ENCODE peak calls at places on chromosomes 5 and 9, in ten cellular contexts. One of them, this sample, is unnamed.

GRCh38 chr5:174793684-174794328 is 69.4 kb downstream of the MSX2 start:
- DNase-seq in tibial nerve: peak; percentile 55
- DNase-seq in choroid plexus epithelial cell: peak; percentile 67
- DNase-seq in bronchial epithelial cell: peak; percentile 7
- DNase-seq in small intestine: peak; percentile 35
- DNase-seq in AG04449: no peak
- DNase-seq in sigmoid colon: peak; percentile 74
- DNase-seq in skeletal muscle cell: no peak
- DNase-seq in right atrium auricular region: peak; percentile 72
- DNase-seq in fibroblast of lung: peak; percentile 47
- DNase-seq in this sample: no peak

GRCh38 chr5:42811591-42812392 is at the start of gene SELENOP:
- DNase-seq in tibial nerve: peak; percentile 84
- DNase-seq in choroid plexus epithelial cell: peak; percentile 84
- DNase-seq in bronchial epithelial cell: peak; percentile 39
- DNase-seq in small intestine: peak; percentile 94
- DNase-seq in AG04449: no peak
- DNase-seq in sigmoid colon: peak; percentile 81
- DNase-seq in skeletal muscle cell: no peak
- DNase-seq in right atrium auricular region: peak; percentile 72
- DNase-seq in fibroblast of lung: no peak
- DNase-seq in this sample: no peak

GRCh38 chr5:161431963-161432362 is 114.6 kb downstream of the GABRB2 start:
- DNase-seq in tibial nerve: no peak
- DNase-seq in choroid plexus epithelial cell: no peak
- DNase-seq in bronchial epithelial cell: no peak
- DNase-seq in small intestine: no peak
- DNase-seq in AG04449: no peak
- DNase-seq in sigmoid colon: no peak
- DNase-seq in skeletal muscle cell: no peak
- DNase-seq in right atrium auricular region: no peak
- DNase-seq in fibroblast of lung: no peak
- DNase-seq in this sample: no peak

GRCh38 chr5:140855772-140856674 is at the start of gene PCDHA10:
- DNase-seq in tibial nerve: no peak
- DNase-seq in choroid plexus epithelial cell: no peak
- DNase-seq in bronchial epithelial cell: peak; percentile 7
- DNase-seq in small intestine: no peak
- DNase-seq in AG04449: no peak
- DNase-seq in sigmoid colon: no peak
- DNase-seq in skeletal muscle cell: no peak
- DNase-seq in right atrium auricular region: no peak
- DNase-seq in fibroblast of lung: no peak
- DNase-seq in this sample: no peak

GRCh38 chr9:81455417-81455816 is 233.9 kb downstream of the TLE1 start:
- DNase-seq in tibial nerve: no peak
- DNase-seq in choroid plexus epithelial cell: peak; percentile 39
- DNase-seq in bronchial epithelial cell: no peak
- DNase-seq in small intestine: no peak
- DNase-seq in AG04449: no peak
- DNase-seq in sigmoid colon: no peak
- DNase-seq in skeletal muscle cell: no peak
- DNase-seq in right atrium auricular region: no peak
- DNase-seq in fibroblast of lung: peak; percentile 26
- DNase-seq in this sample: no peak

GRCh38 chr5:175032741-175033151 is 308.4 kb downstream of the MSX2 start:
- DNase-seq in tibial nerve: no peak
- DNase-seq in choroid plexus epithelial cell: no peak
- DNase-seq in bronchial epithelial cell: no peak
- DNase-seq in small intestine: no peak
- DNase-seq in AG04449: no peak
- DNase-seq in sigmoid colon: no peak
- DNase-seq in skeletal muscle cell: no peak
- DNase-seq in right atrium auricular region: no peak
- DNase-seq in fibroblast of lung: no peak
- DNase-seq in this sample: no peak

GRCh38 chr9:89247431-89248370 is 63.3 kb upstream of the CKS2 start:
- DNase-seq in tibial nerve: no peak
- DNase-seq in choroid plexus epithelial cell: peak; percentile 33
- DNase-seq in bronchial epithelial cell: peak; percentile 64
- DNase-seq in small intestine: peak; percentile 17
- DNase-seq in AG04449: no peak
- DNase-seq in sigmoid colon: no peak
- DNase-seq in skeletal muscle cell: no peak
- DNase-seq in right atrium auricular region: no peak
- DNase-seq in fibroblast of lung: peak; percentile 30
- DNase-seq in this sample: no peak

GRCh38 chr9:3992924-3993323 is 306.9 kb downstream of the GLIS3 start:
- DNase-seq in tibial nerve: no peak
- DNase-seq in choroid plexus epithelial cell: peak; percentile 64
- DNase-seq in bronchial epithelial cell: no peak
- DNase-seq in small intestine: no peak
- DNase-seq in AG04449: no peak
- DNase-seq in sigmoid colon: no peak
- DNase-seq in skeletal muscle cell: peak; percentile 15
- DNase-seq in right atrium auricular region: no peak
- DNase-seq in fibroblast of lung: peak; percentile 56
- DNase-seq in this sample: no peak

GRCh38 chr9:127614961-127615360 is 2.9 kb downstream of the STXBP1 start:
- DNase-seq in tibial nerve: no peak
- DNase-seq in choroid plexus epithelial cell: peak; percentile 18
- DNase-seq in bronchial epithelial cell: no peak
- DNase-seq in small intestine: no peak
- DNase-seq in AG04449: no peak
- DNase-seq in sigmoid colon: no peak
- DNase-seq in skeletal muscle cell: no peak
- DNase-seq in right atrium auricular region: no peak
- DNase-seq in fibroblast of lung: no peak
- DNase-seq in this sample: no peak

GRCh38 chr9:127611796-127612790 is at the start of gene STXBP1:
- DNase-seq in tibial nerve: peak; percentile 79
- DNase-seq in choroid plexus epithelial cell: peak; percentile 81
- DNase-seq in bronchial epithelial cell: peak; percentile 59
- DNase-seq in small intestine: peak; percentile 82
- DNase-seq in AG04449: no peak
- DNase-seq in sigmoid colon: peak; percentile 94
- DNase-seq in skeletal muscle cell: no peak
- DNase-seq in right atrium auricular region: peak; percentile 83
- DNase-seq in fibroblast of lung: peak; percentile 70
- DNase-seq in this sample: peak; percentile 84

GRCh38 chr9:127608104-127608966 is 3.7 kb upstream of the STXBP1 start:
- DNase-seq in tibial nerve: no peak
- DNase-seq in choroid plexus epithelial cell: peak; percentile 63
- DNase-seq in bronchial epithelial cell: peak; percentile 57
- DNase-seq in small intestine: peak; percentile 70
- DNase-seq in AG04449: no peak
- DNase-seq in sigmoid colon: peak; percentile 90
- DNase-seq in skeletal muscle cell: no peak
- DNase-seq in right atrium auricular region: no peak
- DNase-seq in fibroblast of lung: peak; percentile 48
- DNase-seq in this sample: peak; percentile 83

DNA sequence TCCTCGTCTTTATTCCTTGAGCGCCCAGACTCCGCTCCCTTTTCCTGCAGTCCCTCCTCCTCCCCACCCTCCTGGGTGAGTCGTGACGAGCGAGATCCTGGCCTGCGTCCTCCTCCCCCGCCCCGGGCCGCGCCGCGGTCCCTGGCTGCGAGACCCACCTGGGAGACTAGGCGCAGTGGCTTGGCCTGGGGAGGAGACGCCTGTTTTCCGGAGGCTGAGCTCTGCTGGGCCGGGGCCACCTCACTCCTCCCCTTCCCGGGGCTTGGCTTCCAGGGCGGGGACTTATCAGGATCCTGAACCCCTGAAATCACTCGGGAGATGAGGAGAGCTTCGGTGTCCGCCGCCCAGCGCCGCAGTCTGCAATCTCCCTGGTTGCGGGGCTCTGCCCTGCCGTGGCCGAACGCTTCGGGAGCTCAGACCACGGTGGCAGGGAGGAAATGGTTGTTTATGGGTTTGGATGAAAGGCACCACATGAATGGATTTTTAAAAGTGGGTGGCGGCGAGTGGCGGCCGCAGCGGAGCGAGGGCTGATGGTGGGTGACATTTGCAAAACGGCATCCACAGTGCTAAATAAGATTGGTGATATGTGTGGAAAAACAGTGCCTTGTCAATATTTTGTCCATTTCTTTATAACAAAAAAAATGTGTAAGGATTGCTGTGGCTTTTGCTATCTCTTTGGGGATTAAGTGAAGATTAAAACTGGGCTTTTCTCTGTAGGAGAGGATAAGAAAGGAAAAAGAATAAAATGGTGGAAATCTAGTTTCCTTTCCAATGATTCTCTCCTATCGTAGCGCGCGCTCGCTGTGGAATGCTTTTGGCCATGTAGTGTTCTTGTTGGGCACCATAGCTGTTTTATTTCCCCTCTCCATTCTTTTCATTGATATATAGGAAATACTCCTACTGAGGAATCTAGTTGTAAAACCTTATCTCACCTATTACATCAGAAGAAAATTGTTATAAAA is 1.2 kb downstream of the STXBP1 start:
- DNase-seq in tibial nerve: peak; percentile 71
- DNase-seq in choroid plexus epithelial cell: peak; percentile 49
- DNase-seq in bronchial epithelial cell: peak; percentile 69
- DNase-seq in small intestine: peak; percentile 39
- DNase-seq in AG04449: no peak
- DNase-seq in sigmoid colon: peak; percentile 91
- DNase-seq in skeletal muscle cell: no peak
- DNase-seq in right atrium auricular region: peak; percentile 92
- DNase-seq in fibroblast of lung: peak; percentile 73
- DNase-seq in this sample: peak; percentile 11
- H3K4me3 ChIP-seq in tibial nerve: peak overlapping the region; percentile 96
- H3K4me3 ChIP-seq in choroid plexus epithelial cell: peak overlapping the region; percentile 83
- H3K4me3 ChIP-seq in bronchial epithelial cell: peak overlapping the region; percentile 72
- H3K4me3 ChIP-seq in small intestine: no peak overlapping the region
- H3K4me3 ChIP-seq in AG04449: peak overlapping the region; percentile 79
- H3K4me3 ChIP-seq in sigmoid colon: peak overlapping the region; percentile 92
- H3K4me3 ChIP-seq in skeletal muscle cell: peak overlapping the region; percentile 83
- H3K4me3 ChIP-seq in right atrium auricular region: peak overlapping the region; percentile 94
- H3K4me3 ChIP-seq in fibroblast of lung: peak overlapping the region; percentile 87
- H3K4me3 ChIP-seq in this sample: peak overlapping the region; percentile 59

DNA sequence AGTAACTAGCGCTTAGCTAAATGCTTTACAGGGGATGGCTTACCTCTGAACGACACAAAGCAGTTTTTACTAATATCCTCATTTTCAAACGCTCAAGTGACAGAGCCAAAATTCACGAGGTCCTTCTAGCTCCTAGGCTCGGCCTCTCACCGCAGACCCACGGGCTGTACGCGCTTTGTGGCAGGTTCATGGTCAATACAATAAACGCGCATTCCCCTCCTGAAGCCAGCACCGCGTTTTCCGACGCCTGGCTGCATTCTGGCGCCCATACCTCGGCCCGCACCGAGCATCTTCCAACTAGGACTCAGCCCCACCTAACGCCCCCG is 385 bp downstream of the ZNF510 start:
- DNase-seq in tibial nerve: peak; percentile 4
- DNase-seq in choroid plexus epithelial cell: peak; percentile 16
- DNase-seq in bronchial epithelial cell: no peak
- DNase-seq in small intestine: no peak
- DNase-seq in AG04449: no peak
- DNase-seq in sigmoid colon: no peak
- DNase-seq in skeletal muscle cell: no peak
- DNase-seq in right atrium auricular region: no peak
- DNase-seq in fibroblast of lung: no peak
- DNase-seq in this sample: no peak
- H3K4me3 ChIP-seq in tibial nerve: peak overlapping the region; percentile 69
- H3K4me3 ChIP-seq in choroid plexus epithelial cell: peak overlapping the region; percentile 88
- H3K4me3 ChIP-seq in bronchial epithelial cell: peak overlapping the region; percentile 78
- H3K4me3 ChIP-seq in small intestine: peak overlapping the region; percentile 74
- H3K4me3 ChIP-seq in AG04449: peak overlapping the region; percentile 92
- H3K4me3 ChIP-seq in sigmoid colon: peak overlapping the region; percentile 86
- H3K4me3 ChIP-seq in skeletal muscle cell: peak overlapping the region; percentile 72
- H3K4me3 ChIP-seq in right atrium auricular region: peak overlapping the region; percentile 85
- H3K4me3 ChIP-seq in fibroblast of lung: peak overlapping the region; percentile 77
- H3K4me3 ChIP-seq in this sample: peak overlapping the region; percentile 69

GRCh38 chr5:78486223-78486622 is 125.8 kb downstream of the SCAMP1 start:
- DNase-seq in tibial nerve: no peak
- DNase-seq in choroid plexus epithelial cell: no peak
- DNase-seq in bronchial epithelial cell: no peak
- DNase-seq in small intestine: no peak
- DNase-seq in AG04449: no peak
- DNase-seq in sigmoid colon: no peak
- DNase-seq in skeletal muscle cell: no peak
- DNase-seq in right atrium auricular region: no peak
- DNase-seq in fibroblast of lung: no peak
- DNase-seq in this sample: no peak

GRCh38 chr5:78483809-78484521 is 123.5 kb downstream of the SCAMP1 start:
- DNase-seq in tibial nerve: no peak
- DNase-seq in choroid plexus epithelial cell: peak; percentile 90
- DNase-seq in bronchial epithelial cell: peak; percentile 63
- DNase-seq in small intestine: no peak
- DNase-seq in AG04449: peak; percentile 28
- DNase-seq in sigmoid colon: no peak
- DNase-seq in skeletal muscle cell: peak; percentile 61
- DNase-seq in right atrium auricular region: no peak
- DNase-seq in fibroblast of lung: peak; percentile 54
- DNase-seq in this sample: no peak

GRCh38 chr5:78482948-78483347 is 122.5 kb downstream of the SCAMP1 start:
- DNase-seq in tibial nerve: no peak
- DNase-seq in choroid plexus epithelial cell: no peak
- DNase-seq in bronchial epithelial cell: no peak
- DNase-seq in small intestine: no peak
- DNase-seq in AG04449: no peak
- DNase-seq in sigmoid colon: no peak
- DNase-seq in skeletal muscle cell: no peak
- DNase-seq in right atrium auricular region: no peak
- DNase-seq in fibroblast of lung: no peak
- DNase-seq in this sample: no peak
- H3K4me3 ChIP-seq in tibial nerve: no peak overlapping the region
- H3K4me3 ChIP-seq in choroid plexus epithelial cell: no peak overlapping the region
- H3K4me3 ChIP-seq in bronchial epithelial cell: no peak overlapping the region
- H3K4me3 ChIP-seq in small intestine: no peak overlapping the region
- H3K4me3 ChIP-seq in AG04449: no peak overlapping the region
- H3K4me3 ChIP-seq in sigmoid colon: no peak overlapping the region
- H3K4me3 ChIP-seq in skeletal muscle cell: no peak overlapping the region
- H3K4me3 ChIP-seq in right atrium auricular region: no peak overlapping the region
- H3K4me3 ChIP-seq in fibroblast of lung: no peak overlapping the region
- H3K4me3 ChIP-seq in this sample: no peak overlapping the region

DNA sequence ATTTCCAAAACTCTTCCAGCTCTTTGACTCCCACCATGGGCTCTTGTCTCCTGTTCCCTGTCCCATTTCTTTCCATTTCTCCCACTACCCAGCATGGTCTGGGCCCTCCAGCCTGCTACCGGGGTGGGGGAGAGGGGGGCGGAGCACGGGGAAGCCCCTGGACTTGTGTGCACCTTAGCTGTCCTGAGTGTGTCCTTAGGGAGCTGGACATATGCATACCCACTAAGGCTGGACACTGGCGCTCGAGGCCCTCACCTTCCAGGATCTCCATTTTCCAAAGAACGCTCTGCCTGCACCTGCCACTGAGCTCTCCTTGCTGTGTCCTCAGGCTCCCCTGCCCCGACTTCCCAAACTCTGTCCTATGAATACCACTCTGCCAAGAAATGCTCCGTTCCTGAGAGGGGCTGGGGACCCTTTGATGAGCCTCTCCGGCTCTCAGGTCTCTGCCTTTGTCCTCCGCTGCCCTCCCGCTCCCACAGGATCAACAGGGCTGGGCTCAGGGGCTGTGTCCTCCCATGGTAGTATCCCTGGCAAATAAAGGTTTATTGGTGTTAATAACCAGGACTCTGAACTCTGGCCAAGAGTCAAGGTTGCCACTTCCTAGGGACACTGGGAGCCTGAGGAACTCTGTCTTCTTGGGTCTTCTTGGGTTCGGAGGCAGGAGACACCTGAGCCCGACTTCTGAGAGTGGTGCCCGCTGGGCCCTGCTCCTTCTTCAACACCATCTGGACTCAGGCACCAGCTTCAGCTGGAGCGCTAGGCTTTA is 831 bp upstream of the SHROOM1 start:
- DNase-seq in tibial nerve: no peak
- DNase-seq in choroid plexus epithelial cell: no peak
- DNase-seq in bronchial epithelial cell: no peak
- DNase-seq in small intestine: peak; percentile 70
- DNase-seq in AG04449: no peak
- DNase-seq in sigmoid colon: no peak
- DNase-seq in skeletal muscle cell: no peak
- DNase-seq in right atrium auricular region: no peak
- DNase-seq in fibroblast of lung: no peak
- DNase-seq in this sample: no peak
- H3K4me3 ChIP-seq in tibial nerve: no peak overlapping the region
- H3K4me3 ChIP-seq in choroid plexus epithelial cell: peak overlapping the region; percentile 70
- H3K4me3 ChIP-seq in bronchial epithelial cell: peak overlapping the region; percentile 53
- H3K4me3 ChIP-seq in small intestine: peak overlapping the region; percentile 61
- H3K4me3 ChIP-seq in AG04449: peak overlapping the region; percentile 64
- H3K4me3 ChIP-seq in sigmoid colon: peak overlapping the region; percentile 76
- H3K4me3 ChIP-seq in skeletal muscle cell: peak overlapping the region; percentile 55
- H3K4me3 ChIP-seq in right atrium auricular region: peak overlapping the region; percentile 74
- H3K4me3 ChIP-seq in fibroblast of lung: no peak overlapping the region
- H3K4me3 ChIP-seq in this sample: no peak overlapping the region

This sample was measured in CD8-positive, alpha-beta memory T cell.